ENCODE peak calls at places on chromosomes 16 and 17, in nine cellular contexts. H, D, O, J, Z, B, M, T and P are unnamed samples. For H3K4me1, the result is how much of the 10 kb centered on the place peaks cover.

GRCh38 chr16:87924937-87925670 is 11.2 kb downstream of the CA5A start:
- DNase-seq in H (peak), D (peak), O (no peak), J (no peak), Z (no peak), B (peak), M (no peak), T (no peak), P (no peak)

GRCh38 chr16:89089142-89089541 is 4.5 kb upstream of the ACSF3 start:
- DNase-seq in H (no peak), D (no peak), O (peak), J (no peak), Z (no peak), B (no peak), M (no peak), T (no peak), P (no peak)

GRCh38 chr16:49466529-49466831 is 92.9 kb downstream of the C16orf78 start:
- DNase-seq in H (no peak), D (peak), O (no peak), J (peak), Z (no peak), B (no peak), M (no peak), T (no peak), P (peak)

GRCh38 chr17:82435601-82436583 is 14.7 kb downstream of the CYBC1 start:
- DNase-seq in H (no peak), D (no peak), O (no peak), J (no peak), Z (no peak), B (peak), M (no peak), T (no peak), P (no peak)

GRCh38 chr17:9230346-9230745 is 209.0 kb downstream of the NTN1 start:
- DNase-seq in H (no peak), D (no peak), O (no peak), J (no peak), Z (no peak), B (no peak), M (no peak), T (no peak), P (no peak)

GRCh38 chr17:78969865-78970264 is 9.9 kb downstream of the LGALS3BP start:
- DNase-seq in H (no peak), D (no peak), O (no peak), J (no peak), Z (no peak), B (no peak), M (no peak), T (no peak), P (no peak)

GRCh38 chr17:35752471-35752870 is 568 bp downstream of the GAS2L2 start:
- DNase-seq in H (no peak), D (peak), O (no peak), J (no peak), Z (no peak), B (peak), M (no peak), T (no peak), P (no peak)

GRCh38 chr16:85635545-85636140 is 22.5 kb downstream of the GSE1 start:
- DNase-seq in H (no peak), D (peak), O (no peak), J (no peak), Z (no peak), B (peak), M (no peak), T (no peak), P (no peak)

GRCh38 chr16:81261049-81261648 is 22.7 kb downstream of the BCO1 start:
- DNase-seq in H (no peak), D (peak), O (peak), J (no peak), Z (no peak), B (no peak), M (no peak), T (no peak), P (no peak)

GRCh38 chr16:25481636-25482035 is 210.1 kb upstream of the HS3ST4 start:
- DNase-seq in H (no peak), D (no peak), O (peak), J (no peak), Z (no peak), B (no peak), M (no peak), T (no peak), P (no peak)

GRCh38 chr17:10216213-10216982 is 18.0 kb upstream of the GAS7 start:
- DNase-seq in H (no peak), D (no peak), O (peak), J (no peak), Z (no peak), B (no peak), M (no peak), T (no peak), P (no peak)

GRCh38 chr17:75523647-75524046 is 1.9 kb upstream of the LLGL2 start:
- DNase-seq in H (no peak), D (no peak), O (no peak), J (no peak), Z (no peak), B (no peak), M (no peak), T (no peak), P (no peak)

GRCh38 chr16:7541026-7541425 is 208.4 kb downstream of the RBFOX1 start:
- DNase-seq in H (no peak), D (no peak), O (no peak), J (no peak), Z (no peak), B (no peak), M (no peak), T (no peak), P (no peak)

GRCh38 chr17:79362086-79362995 is 248.5 kb downstream of the RBFOX3 start:
- DNase-seq in H (no peak), D (no peak), O (no peak), J (no peak), Z (no peak), B (no peak), M (no peak), T (no peak), P (no peak)

GRCh38 chr17:7814969-7815368 is 19.0 kb upstream of the KDM6B start:
- DNase-seq in H (no peak), D (no peak), O (no peak), J (no peak), Z (no peak), B (no peak), M (no peak), T (no peak), P (no peak)

GRCh38 chr17:27551701-27552466 is 79.1 kb upstream of the LGALS9 start:
- DNase-seq in H (no peak), D (no peak), O (no peak), J (no peak), Z (no peak), B (peak), M (no peak), T (no peak), P (no peak)

GRCh38 chr16:61936522-61936921 is 99.7 kb downstream of the CDH8 start:
- DNase-seq in H (no peak), D (no peak), O (peak), J (no peak), Z (no peak), B (no peak), M (no peak), T (no peak), P (no peak)

GRCh38 chr16:29815032-29815721 is 775 bp upstream of the PAGR1 start:
- DNase-seq in H (no peak), D (no peak), O (peak), J (peak), Z (no peak), B (peak), M (no peak), T (no peak), P (no peak)

GRCh38 chr16:6331770-6332169 is 1000.9 kb upstream of the RBFOX1 start:
- DNase-seq in H (no peak), D (no peak), O (no peak), J (no peak), Z (no peak), B (no peak), M (no peak), T (no peak), P (no peak)

GRCh38 chr17:81463506-81463905 is 49.1 kb downstream of the ACTG1 start:
- DNase-seq in H (no peak), D (no peak), O (no peak), J (no peak), Z (no peak), B (no peak), M (no peak), T (no peak), P (no peak)

GRCh38 chr16:54051821-54052220 is 234.8 kb downstream of the IRX3 start:
- DNase-seq in H (no peak), D (no peak), O (no peak), J (no peak), Z (no peak), B (no peak), M (no peak), T (no peak), P (no peak)

GRCh38 chr17:5563451-5563850 is 20.9 kb downstream of the NLRP1 start:
- DNase-seq in H (no peak), D (no peak), O (no peak), J (no peak), Z (no peak), B (no peak), M (no peak), T (no peak), P (no peak)

GRCh38 chr17:82327289-82327688 is 6.3 kb downstream of the SECTM1 start:
- DNase-seq in H (no peak), D (no peak), O (no peak), J (no peak), Z (no peak), B (no peak), M (no peak), T (no peak), P (no peak)

GRCh38 chr16:85031451-85031850 is 3.9 kb downstream of the KIAA0513 start:
- DNase-seq in H (no peak), D (no peak), O (no peak), J (no peak), Z (no peak), B (peak), M (no peak), T (no peak), P (no peak)

GRCh38 chr17:19447085-19447583 is 36.1 kb downstream of the RNF112 start:
- DNase-seq in H (peak), D (peak), O (peak), J (peak), Z (peak), B (peak), M (no peak), T (peak), P (peak)

GRCh38 chr17:17075037-17075755 is 32.9 kb downstream of the MPRIP start:
- DNase-seq in H (no peak), D (no peak), O (no peak), J (no peak), Z (no peak), B (peak), M (no peak), T (no peak), P (no peak)

GRCh38 chr16:15493416-15494181 is 59.2 kb downstream of the BMERB1 start:
- DNase-seq in H (no peak), D (no peak), O (no peak), J (no peak), Z (no peak), B (no peak), M (no peak), T (no peak), P (no peak)

GRCh38 chr17:42107597-42108576 is 4.6 kb downstream of the DHX58 start:
- DNase-seq in H (peak), D (peak), O (peak), J (no peak), Z (peak), B (peak), M (no peak), T (no peak), P (peak)

GRCh38 chr16:8682551-8683259 is 8.3 kb downstream of the ABAT start:
- DNase-seq in H (no peak), D (no peak), O (no peak), J (no peak), Z (no peak), B (no peak), M (no peak), T (no peak), P (no peak)

GRCh38 chr16:55562936-55563335 is 3.5 kb upstream of the CAPNS2 start:
- DNase-seq in H (no peak), D (no peak), O (no peak), J (no peak), Z (no peak), B (no peak), M (no peak), T (no peak), P (no peak)

GRCh38 chr16:18802755-18803218 is 1.4 kb upstream of the ARL6IP1 start:
- DNase-seq in H (no peak), D (no peak), O (no peak), J (no peak), Z (no peak), B (no peak), M (no peak), T (no peak), P (no peak)

GRCh38 chr16:18803569-18804462 is 2.5 kb upstream of the ARL6IP1 start:
- DNase-seq in H (no peak), D (no peak), O (no peak), J (no peak), Z (no peak), B (no peak), M (no peak), T (no peak), P (no peak)

GRCh38 chr16:18801197-18801972 is at the start of gene ARL6IP1:
- DNase-seq in H (peak), D (peak), O (peak), J (peak), Z (peak), B (peak), M (peak), T (peak), P (peak)

GRCh38 chr16:18805257-18805773 is 4.0 kb upstream of the ARL6IP1 start:
- DNase-seq in H (no peak), D (no peak), O (no peak), J (no peak), Z (no peak), B (no peak), M (no peak), T (no peak), P (no peak)

DNA sequence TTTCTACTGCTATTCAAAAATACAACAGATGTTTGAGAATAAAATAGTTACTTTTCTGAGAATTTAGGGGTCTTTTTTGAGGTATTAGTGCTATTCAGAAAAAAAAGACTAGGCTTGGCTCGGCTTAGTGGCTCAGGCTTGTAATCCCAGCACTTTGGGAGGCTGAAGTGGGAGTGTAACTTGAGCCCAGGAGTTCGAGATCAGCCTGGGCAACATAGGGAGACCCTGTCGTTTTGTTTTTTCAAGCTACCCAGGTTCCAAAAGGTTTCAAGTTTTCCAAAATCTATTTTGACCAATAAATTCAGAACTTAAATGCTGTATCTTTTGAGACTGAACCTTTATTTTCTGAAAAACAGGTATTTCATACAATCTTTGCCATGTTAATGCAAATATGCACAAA is 3.2 kb upstream of the ARL6IP1 start:
- DNase-seq in H (no peak), D (no peak), O (peak), J (no peak), Z (no peak), B (no peak), M (no peak), T (no peak), P (no peak)
- H3K27ac ChIP-seq in H (peak), D (peak), O (peak), J (no peak), Z (peak), B (no peak), M (peak), T (peak), P (no peak)

GRCh38 chr17:80455784-80456183 is 20.6 kb downstream of the NPTX1 start:
- DNase-seq in H (no peak), D (no peak), O (no peak), J (no peak), Z (no peak), B (peak), M (no peak), T (no peak), P (no peak)

GRCh38 chr17:80455328-80455710 is 21.1 kb downstream of the NPTX1 start:
- DNase-seq in H (no peak), D (peak), O (peak), J (no peak), Z (no peak), B (peak), M (no peak), T (no peak), P (no peak)

GRCh38 chr17:80457236-80457856 is 19.1 kb downstream of the NPTX1 start:
- DNase-seq in H (no peak), D (no peak), O (no peak), J (no peak), Z (no peak), B (no peak), M (no peak), T (no peak), P (no peak)

GRCh38 chr17:80458016-80458415 is 18.4 kb downstream of the NPTX1 start:
- DNase-seq in H (no peak), D (no peak), O (no peak), J (no peak), Z (no peak), B (no peak), M (no peak), T (no peak), P (no peak)

GRCh38 chr17:80456465-80457235 is 19.8 kb downstream of the NPTX1 start:
- DNase-seq in H (no peak), D (no peak), O (no peak), J (no peak), Z (no peak), B (peak), M (no peak), T (no peak), P (no peak)
- H3K4me3 ChIP-seq in H (no peak), D (no peak), O (no peak), J (peak), Z (no peak), B (no peak), M (no peak), T (no peak), P (no peak)

DNA sequence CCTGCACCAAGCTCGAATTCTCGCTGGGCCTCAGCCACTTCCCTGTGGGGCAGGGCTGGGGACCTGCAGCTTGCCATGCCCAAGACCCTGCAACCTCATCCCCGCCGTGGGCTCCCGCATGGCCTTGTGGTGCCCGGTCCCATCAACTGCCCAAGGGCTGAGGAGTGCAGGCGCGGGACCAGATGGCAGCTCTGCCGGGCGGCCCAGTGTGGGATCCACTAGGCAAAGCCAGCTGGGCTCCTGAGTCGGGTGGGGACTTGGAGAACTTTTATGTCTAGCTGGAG is 408.6 kb downstream of the UTP18 start:
- DNase-seq in H (no peak), D (no peak), O (no peak), J (peak), Z (no peak), B (no peak), M (no peak), T (no peak), P (no peak)
- H3K4me1 ChIP-seq in H (under half), D (under half), O (under half), J (under half), Z (under half), B (under half), M (under half), T (under half), P (under half)

GRCh38 chr17:50102164-50102991 is 7.2 kb downstream of the PDK2 start:
- DNase-seq in H (no peak), D (peak), O (no peak), J (no peak), Z (no peak), B (peak), M (no peak), T (no peak), P (peak)
- H3K27ac ChIP-seq in H (no peak), D (peak), O (no peak), J (peak), Z (no peak), B (peak), M (peak), T (no peak), P (peak)

DNA sequence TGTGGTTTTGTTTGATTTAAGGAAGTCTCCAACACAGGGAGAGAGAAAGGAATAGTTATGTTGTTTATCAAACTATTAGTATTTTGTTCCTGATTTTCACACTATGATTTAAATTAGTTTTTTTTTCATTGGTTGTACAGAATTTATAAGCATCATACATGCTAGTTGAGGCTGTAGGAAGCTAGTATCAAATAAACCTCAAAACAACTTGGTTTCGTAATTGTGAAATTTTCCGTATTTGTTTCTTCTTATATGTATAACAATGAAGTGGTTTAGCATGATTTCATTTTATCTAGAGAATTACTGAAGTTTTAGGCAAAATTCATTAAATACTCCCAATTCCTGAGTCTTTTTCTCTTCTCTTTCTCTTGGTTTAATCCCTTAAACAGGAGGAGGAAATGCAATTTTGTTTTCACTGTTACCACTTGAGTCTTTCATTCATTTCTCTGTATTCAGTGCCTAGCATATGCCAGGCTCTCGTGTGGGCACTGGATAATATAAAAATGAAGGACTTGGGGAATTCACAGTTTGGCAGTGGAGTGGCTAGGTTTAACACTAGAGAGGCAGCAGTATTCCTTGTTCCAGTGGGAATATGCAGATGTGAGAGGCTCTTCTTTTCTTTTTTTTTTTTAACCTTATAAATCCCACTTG is 1.8 kb downstream of the CYLD start:
- DNase-seq in H (no peak), D (no peak), O (no peak), J (no peak), Z (no peak), B (no peak), M (no peak), T (no peak), P (no peak)
- H3K4me3 ChIP-seq in H (no peak), D (peak), O (peak), J (no peak), Z (peak), B (peak), M (peak), T (peak), P (no peak)

DNA sequence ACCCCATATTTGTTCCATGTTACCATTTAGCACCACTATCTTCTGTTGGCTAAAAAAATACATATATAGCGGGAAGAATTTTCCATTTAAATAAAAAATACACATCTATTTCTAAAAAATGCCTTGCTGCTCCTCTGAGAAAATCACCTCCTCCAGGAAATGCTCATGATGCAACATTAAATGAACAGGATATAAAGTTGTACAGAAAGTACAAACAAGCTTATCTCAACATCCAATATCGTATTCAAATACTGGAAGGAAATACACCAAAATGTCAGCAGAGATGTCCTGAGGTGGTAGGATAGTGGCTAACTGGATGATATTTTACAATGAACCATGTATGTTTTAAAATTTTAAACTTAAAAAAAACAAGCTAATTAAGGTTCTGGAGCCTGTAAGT is 21.3 kb downstream of the GNA13 start:
- DNase-seq in H (no peak), D (no peak), O (no peak), J (no peak), Z (no peak), B (no peak), M (no peak), T (no peak), P (no peak)
- H3K4me1 ChIP-seq in H (under half), D (under half), O (under half), J (half or more), Z (under half), B (under half), M (under half), T (half or more), P (under half)